ENCODE peak calls at places on chromosome 19, in six cellular contexts. A is IMR-90, E is mammary epithelial cell, T is A549, P is neural progenitor cell, Q is gastrocnemius medialis. S is an unnamed sample.

GRCh38 chr19:44925114-44925891 is 10.9 kb downstream of the APOC1 start:
- DNase-seq in A (peak), Q (peak), T (no peak), E (no peak), P (no peak), S (peak)

GRCh38 chr19:44530777-44531176 is 1.3 kb upstream of the CEACAM20 start:
- DNase-seq in A (no peak), E (no peak), Q (no peak), T (no peak), P (no peak), S (peak)

GRCh38 chr19:7516281-7516862 is 469 bp downstream of the ZNF358 start:
- DNase-seq in Q (no peak), T (no peak), A (no peak), E (no peak), P (peak), S (peak)

GRCh38 chr19:32253683-32254020 is 91.8 kb upstream of the ZNF507 start:
- DNase-seq in T (no peak), Q (no peak), A (no peak), P (no peak), E (no peak), S (no peak)

GRCh38 chr19:48511800-48512503 is at the start of gene LMTK3:
- DNase-seq in Q (no peak), E (no peak), P (peak), A (peak), T (peak), S (no peak)

GRCh38 chr19:737591-738093 is 13.3 kb upstream of the MISP start:
- DNase-seq in T (peak), P (peak), Q (no peak), A (peak), E (no peak), S (no peak)

GRCh38 chr19:18435848-18436631 is 1.9 kb downstream of the ISYNA1 start:
- DNase-seq in Q (no peak), T (no peak), E (no peak), A (no peak), P (no peak), S (no peak)

GRCh38 chr19:48390188-48391099 is 907 bp downstream of the KDELR1 start:
- DNase-seq in A (peak), P (peak), E (peak), Q (no peak), T (no peak), S (peak)

GRCh38 chr19:13298565-13299481 is 148.6 kb downstream of the IER2 start:
- DNase-seq in P (no peak), E (no peak), Q (no peak), T (no peak), A (no peak), S (no peak)

GRCh38 chr19:55116232-55117062 is 990 bp downstream of the PPP1R12C start:
- DNase-seq in T (peak), P (peak), E (peak), Q (peak), A (peak), S (peak)

GRCh38 chr19:30263719-30264440 is 108.3 kb upstream of the ZNF536 start:
- DNase-seq in Q (no peak), T (no peak), P (no peak), E (no peak), A (no peak), S (no peak)

GRCh38 chr19:30316000-30316491 is 56.1 kb upstream of the ZNF536 start:
- DNase-seq in Q (no peak), E (no peak), A (no peak), T (no peak), P (no peak), S (no peak)

GRCh38 chr19:19747357-19748220 is 14.7 kb upstream of the ZNF14 start:
- DNase-seq in Q (no peak), T (no peak), A (no peak), E (no peak), P (no peak), S (no peak)

GRCh38 chr19:16252459-16253205 is 54.9 kb downstream of the AP1M1 start:
- DNase-seq in P (no peak), T (no peak), A (no peak), E (no peak), Q (no peak), S (peak)

GRCh38 chr19:19191920-19192882 is at the start of the genes BORCS8 and RFXANK:
- DNase-seq in P (peak), E (peak), T (peak), Q (peak), A (peak), S (peak)

GRCh38 chr19:48455171-48455907 is at the start of gene KCNJ14:
- DNase-seq in Q (no peak), A (no peak), P (no peak), E (no peak), T (no peak), S (no peak)

GRCh38 chr19:12757544-12758274 is 6.1 kb downstream of the BEST2 start:
- DNase-seq in E (peak), Q (no peak), P (peak), A (peak), T (peak), S (peak)

GRCh38 chr19:48685583-48685982 is 10.2 kb upstream of the FUT2 start:
- DNase-seq in T (no peak), P (no peak), E (peak), Q (no peak), A (no peak), S (no peak)

DNA sequence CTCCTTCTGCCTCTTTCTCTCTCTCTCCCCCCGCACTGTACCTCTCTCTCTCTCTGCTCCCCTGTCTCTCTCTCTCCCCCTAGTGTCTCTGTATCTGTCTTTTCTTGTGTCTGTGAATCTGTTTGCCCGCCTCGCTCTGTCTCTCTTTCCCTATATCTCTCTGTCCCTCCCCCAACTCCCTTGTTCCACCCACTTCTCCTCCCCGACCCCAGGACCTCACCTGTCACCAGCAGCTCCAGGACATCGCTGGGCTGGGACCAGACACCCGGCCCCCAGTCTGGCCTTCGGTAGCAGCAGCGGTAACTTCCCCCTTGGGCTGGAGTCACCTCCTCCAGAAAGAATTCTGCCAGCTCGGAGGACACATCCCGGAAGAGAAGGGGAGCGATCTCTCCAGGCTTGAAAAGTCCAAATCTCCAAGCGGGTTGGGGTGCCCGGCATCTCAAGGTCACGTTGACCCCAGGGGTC is 3.9 kb downstream of the OSCAR start:
- DNase-seq in E (peak), T (peak), Q (no peak), A (peak), P (peak), S (no peak)
- TF ChIP-seq CTCF in E (no peak), T (no peak), Q (no peak), A (peak), P (peak), S (no peak)

GRCh38 chr19:5022066-5022860 is 53.4 kb downstream of the KDM4B start:
- DNase-seq in T (no peak), P (no peak), A (no peak), Q (no peak), E (no peak), S (no peak)
- H3K27ac ChIP-seq in T (no peak), P (no peak), A (no peak), Q (peak), E (no peak), S (no peak)

GRCh38 chr19:10694706-10695105 is 6.5 kb upstream of the QTRT1 start:
- DNase-seq in A (no peak), P (no peak), Q (no peak), T (no peak), E (no peak), S (no peak)
- H3K4me3 ChIP-seq in A (no peak), P (peak), Q (no peak), T (no peak), E (no peak), S (no peak)

DNA sequence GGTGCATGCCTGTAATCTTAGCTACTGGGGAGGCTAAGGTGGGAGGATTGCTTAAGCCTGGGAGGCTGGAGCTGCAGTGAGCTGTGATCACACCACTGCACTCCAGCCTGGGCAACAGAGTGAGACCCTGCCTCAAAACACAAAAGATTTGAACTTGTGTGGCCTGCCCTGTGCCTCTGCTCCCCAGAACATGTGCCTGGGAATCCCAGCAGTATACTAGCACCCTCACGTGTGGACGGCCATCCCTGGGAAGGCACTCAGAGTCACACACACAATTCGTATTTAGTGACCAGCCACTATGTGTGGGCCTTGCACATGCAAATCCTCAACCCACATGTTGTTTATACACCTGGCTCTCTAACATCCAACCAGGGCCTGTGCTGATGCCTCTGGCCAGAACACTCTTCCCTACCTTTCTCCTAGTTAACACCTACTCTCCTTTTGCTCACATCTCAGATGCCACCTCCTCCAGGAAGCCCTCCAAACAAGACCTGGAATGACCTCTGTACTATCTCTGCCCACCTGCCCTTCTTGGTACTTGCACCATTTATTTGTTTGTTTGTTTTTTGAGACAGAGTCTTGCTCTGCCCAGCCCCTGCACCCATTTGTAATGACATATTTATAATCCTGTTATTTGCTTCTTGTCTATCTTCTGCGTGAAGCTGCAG is 7.7 kb downstream of the GADD45B start:
- DNase-seq in A (no peak), T (no peak), P (no peak), E (no peak), Q (no peak), S (no peak)
- TF ChIP-seq CTCF in A (no peak), T (no peak), P (no peak), E (no peak), Q (no peak), S (no peak)

DNA sequence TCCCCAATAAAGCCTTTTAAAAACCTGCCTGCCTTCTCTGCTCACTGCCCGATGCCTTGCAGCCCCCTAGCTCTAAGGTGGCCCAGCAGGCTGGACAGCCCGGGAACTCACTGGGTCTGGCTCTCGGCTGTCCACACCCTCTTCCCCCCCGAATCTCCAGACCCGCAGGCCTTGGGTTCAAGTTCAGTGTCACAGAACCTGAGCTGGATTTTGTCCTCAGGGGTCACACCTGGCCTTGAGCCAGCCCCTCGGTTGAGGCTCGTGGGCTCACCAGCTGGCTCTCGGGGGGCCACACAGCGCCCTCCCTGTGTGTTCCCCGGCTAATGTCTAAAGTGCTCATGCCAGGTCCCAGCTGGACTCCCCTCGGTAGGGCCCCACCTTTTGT is 6.7 kb downstream of the PNKP start:
- DNase-seq in P (no peak), Q (no peak), T (no peak), A (no peak), E (no peak), S (peak)
- H3K27ac ChIP-seq in P (no peak), Q (peak), T (no peak), A (no peak), E (no peak), S (peak)

DNA sequence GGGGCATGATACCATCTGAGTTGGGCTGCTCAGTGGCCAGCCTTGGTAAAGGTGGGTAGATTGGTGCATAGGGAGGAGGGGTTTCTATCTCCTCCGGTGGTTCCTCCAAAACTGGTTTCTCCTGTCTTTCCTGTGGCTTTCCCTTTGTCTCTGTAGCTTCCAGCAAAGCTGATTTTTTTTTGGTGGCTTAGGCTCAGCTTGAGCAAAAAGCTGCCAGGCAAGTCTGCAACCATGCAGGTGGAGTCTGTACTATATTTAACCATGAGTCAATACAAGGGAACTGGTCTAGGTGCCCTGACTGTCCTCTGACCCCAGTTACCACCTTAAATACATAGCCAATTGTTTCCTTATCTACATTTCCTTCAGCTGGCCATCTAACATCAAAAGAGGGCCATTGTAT is 64.0 kb upstream of the ZNF681 start:
- DNase-seq in P (no peak), Q (no peak), T (no peak), A (no peak), E (peak), S (no peak)
- H3K4me3 ChIP-seq in P (no peak), Q (no peak), T (no peak), A (no peak), E (no peak), S (no peak)

S was measured in tibial artery.